ENCODE peak calls at places on chromosomes 6 and 20, in nine cellular contexts. L, H, A, V, N, F, Q, J and P are unnamed samples.

GRCh38 chr20:1827974-1828785 is 67.0 kb upstream of the SIRPA start:
- DNase-seq in Q (peak; percentile 82), A (peak; percentile 65), L (no peak), F (peak; percentile 58), V (no peak), H (peak; percentile 82), N (peak; percentile 24), J (no peak), P (no peak)

GRCh38 chr6:43123691-43124314 is 47.3 kb upstream of the SRF start:
- DNase-seq in J (no peak), H (no peak), V (no peak), A (no peak), Q (no peak), F (no peak), L (no peak), N (no peak), P (no peak)

GRCh38 chr20:8964944-8965562 is 103.8 kb upstream of the PLCB4 start:
- DNase-seq in A (no peak), Q (no peak), J (no peak), N (peak; percentile 0), H (no peak), V (no peak), L (no peak), F (no peak), P (no peak)

GRCh38 chr6:166486536-166486880 is 100.0 kb downstream of the RAMACL start:
- DNase-seq in Q (no peak), L (no peak), A (no peak), J (no peak), V (no peak), H (no peak), F (no peak), N (no peak), P (no peak)

GRCh38 chr6:159742165-159742564 is 14.9 kb downstream of the WTAP start:
- DNase-seq in J (no peak), Q (no peak), H (no peak), V (no peak), N (no peak), L (no peak), A (no peak), F (no peak), P (no peak)

GRCh38 chr6:156943816-156944215 is 166.6 kb downstream of the ARID1B start:
- DNase-seq in L (no peak), F (no peak), N (no peak), V (no peak), Q (no peak), A (no peak), J (no peak), H (no peak), P (no peak)

GRCh38 chr6:155158044-155158843 is 105.6 kb upstream of the CLDN20 start:
- DNase-seq in Q (no peak), V (no peak), J (peak; percentile 44), A (no peak), H (no peak), L (no peak), F (no peak), N (no peak), P (no peak)

GRCh38 chr20:32440758-32441078 is 82.6 kb downstream of the ASXL1 start:
- DNase-seq in J (no peak), A (no peak), L (no peak), H (no peak), Q (no peak), F (no peak), V (no peak), N (no peak), P (no peak)

GRCh38 chr6:6654599-6655575 is 66.4 kb downstream of the LY86 start:
- DNase-seq in N (no peak), V (no peak), J (no peak), F (no peak), A (no peak), H (no peak), L (no peak), Q (no peak), P (no peak)

GRCh38 chr6:152151930-152152329 is 344.4 kb downstream of the ESR1 start:
- DNase-seq in N (no peak), H (no peak), Q (no peak), F (no peak), J (peak; percentile 58), A (no peak), V (no peak), L (no peak), P (no peak)

GRCh38 chr6:149900620-149901443 is 2.9 kb upstream of the RAET1E start:
- DNase-seq in J (no peak), A (no peak), F (no peak), Q (peak; percentile 79), L (no peak), N (no peak), V (no peak), H (no peak), P (no peak)

GRCh38 chr6:5151955-5152401 is 66.8 kb downstream of the PPP1R3G start:
- DNase-seq in V (no peak), H (no peak), J (no peak), F (no peak), Q (peak; percentile 30), N (no peak), L (no peak), A (no peak), P (no peak)

GRCh38 chr6:9140861-9141534 is 705.7 kb upstream of the SLC35B3 start:
- DNase-seq in Q (peak; percentile 31), H (no peak), V (no peak), N (no peak), F (peak; percentile 6), J (no peak), A (no peak), L (no peak), P (no peak)

GRCh38 chr6:134675110-134676038 is 274.5 kb downstream of the ALDH8A1 start:
- DNase-seq in A (no peak), J (no peak), V (no peak), N (no peak), H (no peak), L (no peak), F (no peak), Q (no peak), P (no peak)

GRCh38 chr20:50312682-50313187 is 122.1 kb downstream of the CEBPB start:
- DNase-seq in A (peak; percentile 62), H (no peak), F (no peak), J (peak; percentile 79), L (no peak), V (no peak), Q (peak; percentile 98), N (no peak), P (peak; percentile 72)

GRCh38 chr6:95209007-95209406 is 368.3 kb upstream of the MANEA start:
- DNase-seq in V (no peak), L (no peak), A (no peak), H (no peak), J (no peak), Q (no peak), N (no peak), F (no peak), P (no peak)

GRCh38 chr20:45372646-45373352 is 5.3 kb downstream of the TP53TG5 start:
- DNase-seq in A (no peak), V (no peak), J (no peak), F (no peak), L (no peak), N (no peak), Q (no peak), H (peak; percentile 65), P (no peak)

GRCh38 chr6:157019115-157019628 is 242.0 kb downstream of the ARID1B start:
- DNase-seq in J (peak; percentile 50), F (peak; percentile 10), V (no peak), L (no peak), A (no peak), N (no peak), H (no peak), Q (no peak), P (no peak)

GRCh38 chr6:169487579-169488205 is 214.1 kb downstream of the WDR27 start:
- DNase-seq in J (peak; percentile 19), Q (peak; percentile 16), N (no peak), A (no peak), L (no peak), H (no peak), F (no peak), V (no peak), P (no peak)
- TF ChIP-seq CTCF in J (peak; percentile 34), Q (no peak), N (no peak), A (no peak), L (no peak), H (no peak), F (peak; percentile 22), V (no peak), P (no peak)

GRCh38 chr6:146050168-146050567 is 21.3 kb downstream of the GRM1 start:
- DNase-seq in F (no peak), L (no peak), N (no peak), A (no peak), V (no peak), Q (no peak), H (no peak), J (no peak), P (no peak)
- TF ChIP-seq CTCF in F (no peak), L (no peak), N (no peak), A (no peak), V (no peak), Q (no peak), H (no peak), J (no peak), P (no peak)

DNA sequence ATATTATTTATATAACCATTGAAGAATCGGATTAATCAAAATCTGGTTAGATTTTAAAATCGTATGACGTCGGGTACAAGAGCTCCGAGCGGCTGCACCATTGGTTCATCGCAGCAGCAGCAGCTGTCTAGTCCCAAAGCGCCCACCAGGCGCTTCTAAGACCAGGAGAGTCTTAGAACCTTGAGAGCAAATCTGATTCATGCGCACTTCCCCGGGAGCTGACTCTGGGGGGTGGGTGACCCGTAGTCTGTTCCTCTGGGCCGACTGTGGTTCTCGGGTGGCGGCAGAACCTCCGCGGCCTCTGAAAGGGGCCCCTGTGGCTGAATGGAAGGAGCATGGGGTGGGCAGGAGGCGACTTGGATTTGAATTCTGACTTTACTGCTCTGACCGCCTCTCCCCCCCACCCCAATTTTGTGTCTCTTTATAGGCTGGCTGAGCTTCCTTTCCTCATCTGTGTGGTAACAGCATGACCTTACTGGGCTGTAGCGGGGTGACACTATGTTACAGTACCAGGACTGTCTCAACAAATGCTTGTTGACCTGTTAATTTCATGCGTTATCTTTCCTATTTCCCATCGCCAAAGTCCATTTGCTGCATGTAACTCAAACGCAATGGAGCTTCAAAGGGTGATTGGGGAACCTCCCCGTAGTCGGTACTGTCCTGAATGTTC is 119.7 kb downstream of the RTN4IP1 start:
- DNase-seq in A (no peak), Q (peak; percentile 19), J (no peak), V (peak; percentile 22), N (no peak), L (no peak), F (no peak), H (no peak), P (no peak)
- TF ChIP-seq CTCF in A (no peak), Q (no peak), J (no peak), V (no peak), N (no peak), L (no peak), F (no peak), H (no peak), P (no peak)

DNA sequence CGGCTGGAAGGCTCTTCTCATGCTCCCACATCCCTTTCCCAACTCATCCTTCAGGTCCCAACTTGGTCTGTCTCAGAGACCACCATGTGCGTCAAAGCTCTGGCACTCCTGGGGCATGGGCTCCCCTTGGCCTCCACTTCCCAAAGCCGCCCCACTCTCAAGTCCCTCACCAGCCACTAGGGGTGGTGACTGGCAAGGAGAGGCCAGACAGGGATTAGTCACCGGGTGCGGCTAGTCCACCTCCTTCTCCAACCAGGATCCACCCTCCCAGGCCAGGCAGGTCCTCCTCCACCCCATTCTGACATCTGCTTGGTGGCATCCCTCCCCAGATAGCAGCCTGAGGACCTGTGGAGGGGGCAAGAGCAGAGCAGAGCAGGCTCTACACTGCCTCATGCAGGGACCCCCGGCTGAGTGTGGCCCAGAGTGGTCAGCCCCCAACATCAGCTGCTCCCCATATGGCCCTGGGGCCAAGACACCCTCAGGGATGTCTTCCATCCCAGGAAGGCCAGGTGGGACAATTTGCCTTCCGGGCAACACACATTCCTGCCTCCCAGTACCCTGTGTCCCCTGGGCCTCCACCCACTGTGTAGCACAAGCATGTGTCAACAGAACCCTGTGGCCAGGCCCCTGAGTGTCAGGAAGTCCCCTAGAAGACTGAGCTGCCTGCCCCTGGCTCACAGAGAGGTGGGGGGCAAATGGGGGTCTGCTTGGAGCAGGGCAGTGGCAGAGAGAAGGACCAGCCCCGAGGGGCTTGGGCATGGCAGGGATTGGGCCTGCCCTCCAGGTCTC is 29.2 kb downstream of the YTHDF1 start:
- DNase-seq in N (peak; percentile 40), Q (peak; percentile 66), A (no peak), H (no peak), J (no peak), L (no peak), V (no peak), F (no peak), P (no peak)
- TF ChIP-seq CTCF in N (peak; percentile 56), Q (peak; percentile 37), A (no peak), H (no peak), J (peak; percentile 18), L (no peak), V (no peak), F (no peak), P (no peak)